ENCODE peak calls at places on chromosomes 7 and 10, in four cellular contexts. M is AG04450, K is fibroblast of lung, R is neural progenitor cell. O is an unnamed sample.

GRCh38 chr7:36048141-36048901 is 104.7 kb upstream of the EEPD1 start:
- DNase-seq in R (no peak), M (peak; percentile 69), K (peak; percentile 98), O (no peak)

GRCh38 chr10:121411006-121411405 is 187.2 kb downstream of the FGFR2 start:
- DNase-seq in M (no peak), K (no peak), R (no peak), O (no peak)

GRCh38 chr10:62069452-62070191 is 168.1 kb downstream of the ARID5B start:
- DNase-seq in K (no peak), M (no peak), R (no peak), O (no peak)

GRCh38 chr10:119412831-119413737 is 129.4 kb downstream of the RGS10 start:
- DNase-seq in R (peak; percentile 30), K (peak; percentile 65), M (no peak), O (no peak)

GRCh38 chr7:8172372-8173354 is 89.3 kb downstream of the ICA1 start:
- DNase-seq in K (no peak), R (no peak), M (no peak), O (no peak)

GRCh38 chr10:43939939-43940810 is 291.5 kb upstream of the ZNF32 start:
- DNase-seq in K (peak; percentile 36), R (no peak), M (peak; percentile 2), O (peak; percentile 84)

GRCh38 chr10:15083674-15084501 is 4.7 kb downstream of the ACBD7 start:
- DNase-seq in K (no peak), R (no peak), M (no peak), O (no peak)

GRCh38 chr10:133359554-133359971 is 1.7 kb upstream of the FUOM start:
- DNase-seq in K (no peak), R (no peak), M (no peak), O (no peak)

GRCh38 chr10:2964632-2965296 is 102.6 kb upstream of the PFKP start:
- DNase-seq in M (no peak), K (no peak), R (peak; percentile 50), O (no peak)

GRCh38 chr10:72063703-72064391 is 24.5 kb downstream of the SPOCK2 start:
- DNase-seq in K (no peak), M (no peak), R (no peak), O (no peak)

GRCh38 chr7:108794466-108794865 is 224.8 kb downstream of the DNAJB9 start:
- DNase-seq in M (no peak), R (no peak), K (no peak), O (no peak)

GRCh38 chr7:6438427-6438826 is 9.3 kb downstream of the DAGLB start:
- DNase-seq in K (no peak), M (no peak), R (no peak), O (no peak)

GRCh38 chr7:55488221-55488620 is 84.1 kb downstream of the VOPP1 start:
- DNase-seq in K (no peak), R (no peak), M (no peak), O (no peak)

GRCh38 chr10:660980-661890 is 28.2 kb downstream of the DIP2C start:
- DNase-seq in K (no peak), R (no peak), M (no peak), O (no peak)

GRCh38 chr7:146321301-146321700 is 204.7 kb downstream of the CNTNAP2 start:
- DNase-seq in R (peak; percentile 48), M (no peak), K (no peak), O (no peak)

GRCh38 chr7:131688738-131689661 is 132.6 kb upstream of the PODXL start:
- DNase-seq in R (peak; percentile 83), K (peak; percentile 59), M (peak; percentile 6), O (peak; percentile 81)

GRCh38 chr7:110386914-110387313 is 704.0 kb upstream of the LRRN3 start:
- DNase-seq in M (peak; percentile 30), R (no peak), K (peak; percentile 32), O (no peak)

GRCh38 chr10:77533156-77533886 is 104.3 kb downstream of the KCNMA1 start:
- DNase-seq in M (no peak), R (no peak), K (no peak), O (no peak)

GRCh38 chr10:102963237-102963886 is 45.3 kb downstream of the CNNM2 start:
- DNase-seq in M (no peak), R (no peak), K (no peak), O (no peak)

GRCh38 chr10:111488668-111489067 is 411.8 kb downstream of the ADRA2A start:
- DNase-seq in K (no peak), M (no peak), R (no peak), O (no peak)

GRCh38 chr10:15370212-15370740 is 813 bp downstream of the FAM171A1 start:
- DNase-seq in M (no peak), K (peak; percentile 42), R (peak; percentile 53), O (no peak)

GRCh38 chr10:43258032-43258921 is 8.6 kb downstream of the RASGEF1A start:
- DNase-seq in R (no peak), K (no peak), M (no peak), O (no peak)

GRCh38 chr10:122499491-122499941 is 38.2 kb downstream of the HTRA1 start:
- DNase-seq in M (peak; percentile 21), K (peak; percentile 84), R (no peak), O (no peak)

GRCh38 chr7:74606101-74606908 is 51.2 kb upstream of the GTF2I start:
- DNase-seq in K (no peak), M (no peak), R (peak; percentile 49), O (peak; percentile 71)

GRCh38 chr7:1555813-1556540 is at the start of gene TMEM184A:
- DNase-seq in R (peak; percentile 69), M (no peak), K (no peak), O (peak; percentile 96)

GRCh38 chr7:103131225-103131624 is 17.7 kb downstream of the NAPEPLD start:
- DNase-seq in K (no peak), R (no peak), M (no peak), O (no peak)
- H3K27ac ChIP-seq in K (no peak overlapping the region), R (no peak overlapping the region), M (no peak overlapping the region), O (no peak overlapping the region)

DNA sequence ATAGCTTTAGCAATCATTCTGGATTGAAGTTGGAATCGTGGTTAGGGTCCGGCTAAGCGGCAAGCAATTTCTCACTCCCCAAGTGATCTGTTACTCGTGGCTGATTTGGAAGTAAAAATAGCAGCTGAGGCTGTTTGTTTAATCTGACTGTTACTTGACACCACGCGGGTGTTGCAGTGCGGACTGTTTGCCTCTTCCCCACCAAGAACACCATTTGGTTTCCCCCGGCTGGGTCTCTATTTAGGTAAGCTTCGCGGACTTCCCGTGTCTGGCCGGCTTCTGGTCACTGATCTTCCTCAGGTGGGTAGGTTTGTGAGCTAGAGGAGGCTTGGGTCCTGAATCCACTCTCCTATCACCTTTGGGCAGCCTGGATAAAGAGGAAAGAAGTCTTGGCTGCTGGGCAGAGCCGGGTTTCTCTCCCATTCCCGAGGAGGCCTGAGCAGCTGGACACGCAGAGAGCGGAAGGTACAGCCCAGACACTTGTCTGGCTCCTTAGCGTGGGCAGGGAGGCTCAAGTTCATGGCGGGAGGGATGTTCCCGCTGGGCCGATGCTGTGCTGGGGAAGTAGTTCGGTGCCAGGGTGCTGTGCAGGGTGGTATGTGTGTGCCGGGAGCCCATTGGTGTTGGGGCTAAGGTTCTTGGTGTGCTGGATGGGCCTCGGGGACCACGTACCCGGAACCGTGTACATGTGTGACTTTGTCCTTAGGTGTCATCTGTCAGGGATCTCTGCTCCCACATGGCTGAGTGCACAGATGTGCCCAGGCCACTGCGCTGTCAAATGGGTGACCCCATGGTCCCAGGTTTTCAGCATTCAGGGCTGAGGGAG is at the start of gene C10orf71:
- DNase-seq in K (no peak), M (no peak), R (peak; percentile 32), O (no peak)
- H3K4me3 ChIP-seq in K (no peak within 1 kb of the TSS), M (no peak within 1 kb of the TSS), R (no peak within 1 kb of the TSS), O (no peak within 1 kb of the TSS)

GRCh38 chr7:26861050-26861449 is 3.3 kb downstream of the SKAP2 start:
- DNase-seq in R (no peak), K (no peak), M (no peak), O (no peak)

GRCh38 chr7:26865094-26865388 is 651 bp upstream of the SKAP2 start:
- DNase-seq in K (no peak), R (peak; percentile 77), M (no peak), O (no peak)

GRCh38 chr7:26862806-26863205 is 1.6 kb downstream of the SKAP2 start:
- DNase-seq in R (no peak), K (peak; percentile 23), M (no peak), O (no peak)

GRCh38 chr7:26864309-26865093 is at the start of gene SKAP2:
- DNase-seq in M (peak; percentile 98), R (peak; percentile 99), K (peak; percentile 99), O (peak; percentile 98)

DNA sequence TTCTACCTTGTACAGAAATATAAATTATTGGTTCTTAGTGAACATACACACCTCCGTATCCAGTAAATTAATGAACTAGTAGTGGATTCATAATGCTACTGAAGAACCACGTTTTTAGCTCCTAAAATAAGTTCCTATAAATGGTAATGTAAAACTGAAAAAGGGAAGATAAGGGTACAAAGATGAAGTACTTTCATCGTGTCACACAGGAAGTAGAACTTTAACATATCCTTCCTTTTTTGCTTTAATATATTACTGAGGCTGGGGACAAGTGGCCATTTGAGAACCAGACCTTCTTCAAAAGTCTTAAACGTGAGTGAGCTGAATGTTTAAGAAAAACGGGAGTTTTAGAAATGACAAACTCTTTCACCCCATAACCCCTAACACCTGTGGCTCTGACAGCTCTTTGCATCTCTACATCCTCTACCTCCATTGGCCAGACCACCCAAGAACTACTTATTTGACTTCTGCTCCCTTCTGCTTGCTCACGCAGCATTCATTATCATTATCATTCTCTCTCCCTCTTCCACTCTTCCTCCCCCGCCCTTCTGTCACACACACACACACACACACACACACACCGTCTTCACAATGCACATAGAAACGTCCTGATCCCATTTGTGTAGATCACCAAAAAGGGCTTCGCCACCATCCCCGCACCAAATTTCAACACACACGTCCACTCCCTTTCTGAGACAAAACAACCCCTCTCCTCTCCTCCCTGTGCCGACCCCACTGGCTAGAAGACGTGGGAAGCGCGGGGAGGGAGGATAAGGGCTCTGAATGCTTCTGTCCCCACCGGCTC is 684 bp downstream of the SKAP2 start:
- DNase-seq in M (no peak), K (peak; percentile 65), R (no peak), O (no peak)
- H3K27ac ChIP-seq in M (peak overlapping the region; percentile 78), K (peak overlapping the region; percentile 86), R (no peak overlapping the region), O (peak overlapping the region; percentile 80)

GRCh38 chr7:33039905-33040292 is 22.7 kb downstream of the NT5C3A start:
- DNase-seq in R (no peak), M (no peak), K (no peak), O (no peak)

GRCh38 chr7:33043434-33043833 is 19.1 kb downstream of the NT5C3A start:
- DNase-seq in M (no peak), R (no peak), K (no peak), O (no peak)

GRCh38 chr7:33038639-33039038 is 23.9 kb downstream of the NT5C3A start:
- DNase-seq in M (no peak), R (no peak), K (no peak), O (no peak)

GRCh38 chr7:33039257-33039904 is 23.2 kb downstream of the NT5C3A start:
- DNase-seq in M (no peak), R (no peak), K (peak; percentile 49), O (no peak)

DNA sequence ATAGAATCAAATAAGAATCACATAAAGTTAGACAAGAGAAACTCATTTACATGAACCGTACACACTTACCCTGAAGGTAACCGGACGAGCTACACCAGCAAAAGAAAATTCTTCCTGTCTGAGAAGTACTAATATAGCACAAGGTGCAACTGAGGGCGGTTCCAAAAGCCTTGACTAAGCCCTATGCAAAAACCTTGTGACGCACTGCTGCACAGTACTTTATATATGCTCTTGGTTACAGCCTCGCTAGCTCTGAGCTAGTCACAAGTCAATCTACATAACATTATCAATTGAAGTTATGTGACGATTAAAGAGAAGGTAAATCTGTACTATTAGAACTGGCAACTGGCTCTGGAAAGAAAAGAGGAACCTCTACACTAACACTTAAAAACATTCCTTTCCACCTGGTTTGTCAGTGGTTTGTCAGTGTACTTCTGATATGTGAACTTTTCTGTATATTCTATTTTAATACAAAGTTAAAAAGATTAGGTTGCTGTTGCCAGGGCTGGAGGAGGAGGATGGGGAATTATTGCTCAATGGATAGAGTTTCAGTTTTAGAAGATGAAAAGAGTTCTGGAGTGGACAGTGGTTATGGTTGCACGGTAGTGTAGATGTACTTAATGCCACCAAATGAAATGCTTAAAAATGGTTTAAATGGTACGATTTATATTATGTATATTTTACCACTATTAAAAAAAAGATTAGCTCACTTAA is 21.6 kb downstream of the NT5C3A start:
- DNase-seq in M (no peak), R (no peak), K (peak; percentile 51), O (no peak)
- H3K4me3 ChIP-seq in M (no peak overlapping the region), R (no peak overlapping the region), K (peak overlapping the region; percentile 7), O (no peak overlapping the region)